ENCODE peak calls at places on chromosomes 12 and 14, in six cellular contexts. Q is adrenal gland, A is lower lobe of right lung, F is cardiac muscle cell, B is IMR-90, I is A549. O is an unnamed sample. For H3K4me1, the result is how much of the 10 kb centered on the place peaks cover.

GRCh38 chr14:53458368-53458814 is 305.3 kb upstream of the DDHD1 start:
- DNase-seq in B (peak), A (no peak), F (no peak), I (peak), Q (peak), O (no peak)

GRCh38 chr12:38983117-38983571 is 77.8 kb upstream of the CPNE8 start:
- DNase-seq in B (no peak), I (peak), A (no peak), Q (no peak), F (no peak), O (no peak)

GRCh38 chr12:113903381-113903863 is 62.7 kb downstream of the RBM19 start:
- DNase-seq in F (no peak), I (no peak), Q (no peak), A (no peak), B (peak), O (no peak)

GRCh38 chr12:76799362-76799761 is 35.4 kb downstream of the ZDHHC17 start:
- DNase-seq in F (no peak), I (no peak), Q (no peak), B (no peak), A (no peak), O (no peak)

GRCh38 chr12:27554421-27555186 is 30.6 kb downstream of the PPFIBP1 start:
- DNase-seq in I (peak), B (no peak), Q (peak), A (no peak), F (no peak), O (peak)

GRCh38 chr12:3122841-3123678 is 45.9 kb downstream of the TSPAN9 start:
- DNase-seq in B (peak), I (no peak), F (no peak), Q (peak), A (no peak), O (no peak)

GRCh38 chr12:25054076-25054782 is 105.3 kb upstream of the BCAT1 start:
- DNase-seq in B (no peak), Q (no peak), F (no peak), I (peak), A (no peak), O (no peak)

GRCh38 chr14:86050072-86050683 is 520.2 kb downstream of the FLRT2 start:
- DNase-seq in A (no peak), B (no peak), I (no peak), Q (no peak), F (no peak), O (no peak)

GRCh38 chr12:11944321-11944720 is 126.4 kb upstream of the BCL2L14 start:
- DNase-seq in Q (no peak), A (no peak), F (no peak), I (no peak), B (no peak), O (no peak)

GRCh38 chr14:42884100-42884499 is 1277.4 kb downstream of the LRFN5 start:
- DNase-seq in B (peak), Q (no peak), F (no peak), A (no peak), I (peak), O (no peak)

GRCh38 chr12:4771960-4772566 is 51.9 kb downstream of the GALNT8 start:
- DNase-seq in Q (no peak), F (no peak), B (no peak), I (no peak), A (no peak), O (no peak)

GRCh38 chr12:113298861-113299545 is 35.9 kb downstream of the SLC8B1 start:
- DNase-seq in B (no peak), I (no peak), A (no peak), F (no peak), Q (peak), O (no peak)

GRCh38 chr14:64118892-64119291 is 175.3 kb downstream of the ESR2 start:
- DNase-seq in B (no peak), A (no peak), F (no peak), Q (no peak), I (no peak), O (no peak)

GRCh38 chr14:24595046-24595808 is 14.3 kb downstream of the GZMH start:
- DNase-seq in Q (no peak), F (no peak), B (no peak), I (peak), A (no peak), O (no peak)

GRCh38 chr12:52006726-52007157 is at the start of gene TAMALIN:
- DNase-seq in F (peak), Q (peak), B (peak), A (peak), I (no peak), O (peak)

GRCh38 chr12:58321414-58321813 is 380.0 kb downstream of the ATP23 start:
- DNase-seq in F (no peak), A (no peak), B (no peak), I (no peak), Q (no peak), O (no peak)

GRCh38 chr12:67352682-67353081 is 83.5 kb downstream of the CAND1 start:
- DNase-seq in B (peak), A (no peak), Q (no peak), I (peak), F (no peak), O (no peak)

GRCh38 chr12:130242506-130242905 is 80.2 kb downstream of the FZD10 start:
- DNase-seq in B (no peak), A (no peak), F (no peak), Q (no peak), I (no peak), O (no peak)

GRCh38 chr14:53793790-53794560 is 162.7 kb downstream of the BMP4 start:
- DNase-seq in F (no peak), A (no peak), Q (no peak), B (no peak), I (peak), O (peak)

GRCh38 chr14:104140213-104140462 is 1.8 kb downstream of the KIF26A start:
- DNase-seq in Q (peak), F (no peak), B (no peak), I (no peak), A (no peak), O (peak)

GRCh38 chr12:27293463-27293862 is 39.2 kb upstream of the BMAL2 start:
- DNase-seq in F (no peak), I (no peak), A (no peak), Q (peak), B (peak), O (no peak)

GRCh38 chr14:22774011-22774706 is 7.7 kb downstream of the OXA1L start:
- DNase-seq in A (no peak), I (no peak), F (no peak), B (no peak), Q (no peak), O (no peak)

GRCh38 chr12:40953076-40953475 is 235.0 kb upstream of the PDZRN4 start:
- DNase-seq in B (peak), A (no peak), F (no peak), Q (no peak), I (no peak), O (no peak)

GRCh38 chr14:81436296-81437138 is 36.4 kb upstream of the STON2 start:
- DNase-seq in B (peak), F (peak), A (peak), Q (peak), I (peak), O (peak)

GRCh38 chr12:20438307-20438779 is 70.0 kb downstream of the PDE3A start:
- DNase-seq in B (peak), A (no peak), Q (no peak), F (no peak), I (peak), O (no peak)

GRCh38 chr12:107349008-107349747 is 255.8 kb upstream of the CRY1 start:
- DNase-seq in F (no peak), A (no peak), I (peak), B (peak), Q (no peak), O (no peak)

GRCh38 chr12:24770851-24771250 is 178.1 kb downstream of the BCAT1 start:
- DNase-seq in I (no peak), F (no peak), A (no peak), B (peak), Q (no peak), O (no peak)

GRCh38 chr12:112347521-112347920 is 34.7 kb downstream of the HECTD4 start:
- DNase-seq in Q (no peak), A (no peak), B (peak), F (peak), I (no peak), O (no peak)

GRCh38 chr12:11015775-11016430 is 6.5 kb downstream of the TAS2R19 start:
- DNase-seq in A (no peak), Q (no peak), B (no peak), I (peak), F (no peak), O (no peak)

GRCh38 chr14:71384007-71384605 is 476.8 kb downstream of the PCNX1 start:
- DNase-seq in I (no peak), A (no peak), B (no peak), F (no peak), Q (no peak), O (no peak)

GRCh38 chr14:52827426-52827825 is 36.0 kb upstream of the GNPNAT1 start:
- DNase-seq in A (no peak), F (no peak), B (no peak), Q (no peak), I (no peak), O (no peak)

GRCh38 chr12:65825573-65826512 is 1.6 kb downstream of the HMGA2 start:
- DNase-seq in F (peak), Q (no peak), B (peak), A (peak), I (peak), O (peak)

GRCh38 chr12:13165578-13166120 is 30.9 kb upstream of the EMP1 start:
- DNase-seq in B (peak), Q (peak), F (no peak), A (peak), I (peak), O (peak)

GRCh38 chr12:53948650-53949593 is 5.8 kb upstream of the HOXC12 start:
- DNase-seq in A (no peak), F (no peak), B (no peak), Q (no peak), I (peak), O (no peak)

GRCh38 chr12:53949631-53950440 is 4.9 kb upstream of the HOXC12 start:
- DNase-seq in A (no peak), Q (no peak), B (no peak), F (no peak), I (no peak), O (no peak)

GRCh38 chr12:53950789-53951576 is 3.7 kb upstream of the HOXC12 start:
- DNase-seq in I (no peak), Q (no peak), A (no peak), F (no peak), B (no peak), O (no peak)

GRCh38 chr12:53951577-53952334 is 2.9 kb upstream of the HOXC12 start:
- DNase-seq in B (no peak), I (no peak), A (no peak), F (no peak), Q (no peak), O (no peak)

GRCh38 chr12:53950441-53950781 is 4.3 kb upstream of the HOXC12 start:
- DNase-seq in F (no peak), Q (no peak), A (no peak), B (no peak), I (peak), O (no peak)
- H3K4me1 ChIP-seq in F (under half), Q (under half), A (under half), B (under half), I (under half), O (under half)

DNA sequence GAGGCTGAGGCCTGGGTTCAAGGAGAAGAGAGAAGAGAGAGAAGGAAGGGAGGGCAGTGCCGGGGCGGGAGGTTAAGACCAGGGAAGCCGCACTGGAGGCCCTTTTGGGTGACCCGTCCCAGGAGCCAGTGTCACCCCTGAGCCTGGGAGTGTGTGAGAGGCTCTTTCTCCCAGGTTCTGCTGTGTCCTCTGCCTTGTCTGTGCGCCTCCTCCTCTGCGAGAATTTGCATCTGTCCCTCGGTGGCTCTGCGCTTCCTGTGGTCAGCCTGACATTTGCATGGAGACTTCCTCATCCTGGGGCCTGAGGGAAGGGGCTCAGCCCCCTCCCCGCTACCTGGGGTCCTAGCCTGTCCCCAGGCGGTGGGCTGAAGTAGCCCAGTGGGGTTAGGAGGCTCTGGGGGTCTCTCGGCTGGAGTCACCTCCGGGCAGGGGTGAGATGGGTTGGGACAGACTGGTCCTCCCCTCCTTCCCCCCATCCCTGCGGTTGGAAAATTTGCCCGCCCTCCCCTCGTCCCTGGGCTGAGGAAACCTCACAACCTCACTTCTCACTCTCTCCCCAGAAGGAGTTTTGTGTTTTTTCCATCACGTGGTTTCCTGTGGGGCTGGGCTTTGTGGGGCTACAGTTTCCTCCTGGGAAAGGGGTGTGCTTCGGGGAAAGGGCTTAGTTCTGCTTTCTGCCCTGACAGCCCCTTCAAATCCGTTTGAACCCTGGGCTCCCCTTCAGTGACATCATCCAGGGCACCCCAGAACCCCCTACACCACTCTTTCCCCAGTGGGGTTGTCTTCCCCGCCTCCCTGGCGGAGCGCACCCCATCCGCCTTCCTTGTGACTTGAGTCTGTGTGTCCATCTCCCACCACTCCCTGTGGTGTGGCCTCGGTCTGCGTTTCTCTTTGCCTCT is 2.5 kb downstream of the PTPN6 start:
- DNase-seq in F (no peak), Q (peak), B (no peak), A (peak), I (no peak), O (peak)
- H3K4me3 ChIP-seq in F (no peak), Q (no peak), B (no peak), A (peak), I (no peak), O (no peak)

DNA sequence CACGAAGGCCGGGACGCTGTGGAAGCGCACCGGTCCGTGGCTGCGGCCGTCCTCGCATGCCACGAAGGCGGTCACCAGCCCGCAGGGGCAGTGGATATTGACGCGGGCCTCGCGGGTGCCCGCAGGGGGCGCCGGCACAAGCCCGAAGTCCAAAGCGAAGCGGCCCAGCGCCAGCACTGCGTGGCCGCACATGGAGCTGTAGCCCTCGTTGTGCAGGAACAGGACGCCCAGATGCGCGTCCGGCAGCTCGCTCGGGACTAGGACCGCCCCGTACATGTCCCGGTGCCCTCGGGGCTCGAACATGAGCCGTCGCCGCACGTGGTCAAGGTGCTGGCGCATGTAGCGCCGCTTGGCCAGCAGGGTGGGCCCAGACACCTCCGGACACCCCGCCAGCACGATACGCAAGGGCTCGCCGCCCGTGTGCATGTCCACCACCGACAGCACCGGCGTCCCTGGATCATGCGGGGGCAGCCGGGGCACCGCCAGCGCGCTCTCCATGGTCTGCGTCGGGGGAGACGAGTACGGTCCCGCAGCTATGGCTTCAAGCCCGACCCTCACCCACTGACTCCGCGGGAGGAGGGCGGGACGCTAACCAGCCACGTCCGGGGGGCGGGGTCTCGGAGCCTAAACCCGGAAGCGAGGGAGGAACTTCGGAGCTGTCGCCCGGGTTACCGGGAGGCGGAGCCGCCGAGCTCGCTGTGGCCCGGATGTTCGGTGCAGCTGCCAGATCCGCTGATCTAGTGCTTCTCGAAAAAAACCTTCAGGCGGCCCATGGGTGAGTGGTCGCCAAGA is at the start of the genes JKAMP and L3HYPDH:
- DNase-seq in B (peak), A (peak), I (peak), F (peak), Q (peak), O (peak)
- TF ChIP-seq CTCF in B (peak), A (peak), I (peak), F (peak), Q (peak), O (peak)

GRCh38 chr14:77186911-77187648 is 5.5 kb downstream of the TMEM63C start:
- DNase-seq in F (peak), A (no peak), Q (peak), B (peak), I (peak), O (peak)
- H3K4me1 ChIP-seq in F (under half), A (under half), Q (under half), B (under half), I (under half), O (under half)

O was measured in sigmoid colon.